ENCODE peak calls at places on chromosomes 13 and 19, in nine cellular contexts. F, Y, N, X, G, R, Z, Q and K are unnamed samples.

GRCh38 chr13:59346861-59347470 is 816.8 kb downstream of the DIAPH3 start:
- DNase-seq in F (peak; percentile 11), Y (no peak), N (no peak), X (no peak), G (no peak), R (no peak), Z (no peak), Q (no peak), K (no peak)

GRCh38 chr13:34772881-34773280 is 169.2 kb upstream of the NBEA start:
- DNase-seq in F (no peak), Y (no peak), N (no peak), X (no peak), G (no peak), R (no peak), Z (no peak), Q (no peak), K (no peak)

GRCh38 chr19:46755077-46755852 is 9.0 kb upstream of the STRN4 start:
- DNase-seq in F (no peak), Y (no peak), N (no peak), X (no peak), G (no peak), R (peak; percentile 68), Z (no peak), Q (no peak), K (peak; percentile 64)

GRCh38 chr19:3580156-3580955 is 4.9 kb upstream of the GIPC3 start:
- DNase-seq in F (no peak), Y (no peak), N (no peak), X (no peak), G (no peak), R (peak; percentile 96), Z (peak; percentile 69), Q (no peak), K (peak; percentile 95)

GRCh38 chr19:30566681-30567420 is 194.7 kb downstream of the ZNF536 start:
- DNase-seq in F (no peak), Y (no peak), N (no peak), X (no peak), G (no peak), R (no peak), Z (no peak), Q (no peak), K (no peak)

GRCh38 chr19:18119243-18120105 is 21.9 kb downstream of the MAST3 start:
- DNase-seq in F (peak; percentile 20), Y (no peak), N (peak; percentile 19), X (no peak), G (no peak), R (no peak), Z (no peak), Q (no peak), K (no peak)

GRCh38 chr19:9847087-9847671 is 12.1 kb downstream of the PIN1 start:
- DNase-seq in F (peak; percentile 77), Y (peak; percentile 97), N (no peak), X (no peak), G (peak; percentile 90), R (peak; percentile 97), Z (peak; percentile 86), Q (peak; percentile 66), K (peak; percentile 95)

GRCh38 chr19:10752237-10752912 is 34.5 kb downstream of the DNM2 start:
- DNase-seq in F (no peak), Y (no peak), N (no peak), X (no peak), G (peak; percentile 50), R (no peak), Z (no peak), Q (no peak), K (no peak)

GRCh38 chr13:51525567-51526165 is 58.6 kb upstream of the WDFY2 start:
- DNase-seq in F (no peak), Y (no peak), N (no peak), X (no peak), G (no peak), R (peak; percentile 79), Z (peak; percentile 23), Q (no peak), K (no peak)

GRCh38 chr13:109602356-109602755 is 184.0 kb downstream of the IRS2 start:
- DNase-seq in F (no peak), Y (no peak), N (no peak), X (no peak), G (no peak), R (no peak), Z (no peak), Q (no peak), K (no peak)

GRCh38 chr13:94433055-94433947 is 46.2 kb downstream of the DCT start:
- DNase-seq in F (peak; percentile 62), Y (no peak), N (no peak), X (no peak), G (no peak), R (no peak), Z (no peak), Q (no peak), K (no peak)

GRCh38 chr13:93477238-93477637 is 250.6 kb downstream of the GPC6 start:
- DNase-seq in F (no peak), Y (no peak), N (no peak), X (no peak), G (no peak), R (peak; percentile 5), Z (peak; percentile 25), Q (no peak), K (peak; percentile 40)

GRCh38 chr19:29967623-29968022 is 25.6 kb downstream of the URI1 start:
- DNase-seq in F (no peak), Y (no peak), N (peak; percentile 40), X (no peak), G (peak; percentile 23), R (peak; percentile 25), Z (no peak), Q (no peak), K (peak; percentile 37)

GRCh38 chr19:18118420-18119242 is 21.1 kb downstream of the MAST3 start:
- DNase-seq in F (no peak), Y (no peak), N (peak; percentile 18), X (no peak), G (peak; percentile 40), R (peak; percentile 56), Z (no peak), Q (no peak), K (no peak)

GRCh38 chr13:25114220-25114619 is 18.3 kb downstream of the PABPC3 start:
- DNase-seq in F (peak; percentile 82), Y (peak; percentile 40), N (peak; percentile 80), X (peak; percentile 20), G (peak; percentile 80), R (peak; percentile 83), Z (peak; percentile 81), Q (peak; percentile 37), K (peak; percentile 68)

GRCh38 chr13:26497991-26498423 is 59.5 kb upstream of the WASF3 start:
- DNase-seq in F (no peak), Y (no peak), N (no peak), X (no peak), G (no peak), R (peak; percentile 90), Z (peak; percentile 3), Q (no peak), K (peak; percentile 96)

GRCh38 chr13:105121221-105121620 is 1414.2 kb downstream of the EFNB2 start:
- DNase-seq in F (no peak), Y (no peak), N (no peak), X (no peak), G (no peak), R (no peak), Z (no peak), Q (no peak), K (no peak)

GRCh38 chr19:21638776-21639175 is 128.6 kb downstream of the ZNF100 start:
- DNase-seq in F (no peak), Y (no peak), N (no peak), X (no peak), G (no peak), R (no peak), Z (no peak), Q (no peak), K (no peak)

GRCh38 chr19:39949026-39949747 is 14.8 kb upstream of the FCGBP start:
- DNase-seq in F (no peak), Y (no peak), N (no peak), X (no peak), G (no peak), R (no peak), Z (no peak), Q (no peak), K (no peak)
- H3K4me3 ChIP-seq in F (no peak overlapping the region), Y (no peak overlapping the region), N (no peak overlapping the region), X (no peak overlapping the region), G (no peak overlapping the region), R (no peak overlapping the region), Z (no peak overlapping the region), Q (no peak overlapping the region), K (no peak overlapping the region)

GRCh38 chr13:110712081-110712848 is 1.2 kb upstream of the ING1 start:
- DNase-seq in F (peak; percentile 90), Y (no peak), N (peak; percentile 86), X (peak; percentile 93), G (peak; percentile 92), R (peak; percentile 95), Z (peak; percentile 81), Q (peak; percentile 61), K (peak; percentile 80)

GRCh38 chr13:110713981-110714797 is 689 bp downstream of the ING1 start:
- DNase-seq in F (peak; percentile 53), Y (no peak), N (peak; percentile 61), X (peak; percentile 74), G (peak; percentile 67), R (peak; percentile 66), Z (peak; percentile 14), Q (no peak), K (no peak)

GRCh38 chr13:110713642-110713952 is at the start of gene ING1:
- DNase-seq in F (no peak), Y (no peak), N (no peak), X (no peak), G (no peak), R (no peak), Z (no peak), Q (no peak), K (no peak)

GRCh38 chr13:110712849-110713641 is 455 bp upstream of the ING1 start:
- DNase-seq in F (peak; percentile 98), Y (peak; percentile 98), N (peak; percentile 99), X (peak; percentile 99), G (peak; percentile 99), R (peak; percentile 100), Z (peak; percentile 96), Q (peak; percentile 95), K (peak; percentile 100)

DNA sequence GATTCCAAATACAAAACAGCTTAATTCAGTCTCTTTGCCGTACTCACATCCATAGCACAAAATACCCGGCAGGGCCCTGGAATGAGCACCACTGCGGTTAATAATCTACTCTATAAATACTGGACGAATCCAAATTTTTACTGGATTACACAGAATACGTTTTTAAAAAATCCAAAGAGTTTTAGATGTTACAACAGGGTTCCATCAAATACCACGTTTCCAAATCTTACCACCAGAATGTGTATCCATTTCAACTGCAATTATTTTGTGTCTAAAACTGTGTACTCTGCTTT is 1.8 kb upstream of the ING1 start:
- DNase-seq in F (no peak), Y (no peak), N (no peak), X (no peak), G (no peak), R (peak; percentile 55), Z (no peak), Q (no peak), K (no peak)
- TF ChIP-seq CTCF in F (no peak), Y (no peak), N (no peak), X (no peak), G (no peak), R (no peak), Z (no peak), Q (no peak), K (no peak)

GRCh38 chr13:99206226-99206625 is 5.6 kb downstream of the UBAC2 start:
- DNase-seq in F (no peak), Y (no peak), N (no peak), X (no peak), G (no peak), R (no peak), Z (no peak), Q (no peak), K (no peak)
- H3K4me3 ChIP-seq in F (no peak overlapping the region), Y (no peak overlapping the region), N (no peak overlapping the region), X (no peak overlapping the region), G (no peak overlapping the region), R (no peak overlapping the region), Z (no peak overlapping the region), Q (no peak overlapping the region), K (no peak overlapping the region)

GRCh38 chr19:16969127-16969526 is 57.5 kb downstream of the CPAMD8 start:
- DNase-seq in F (peak; percentile 28), Y (no peak), N (no peak), X (no peak), G (no peak), R (no peak), Z (peak; percentile 63), Q (no peak), K (no peak)
- TF ChIP-seq CTCF in F (peak; percentile 24), Y (peak; percentile 83), N (no peak), X (no peak), G (peak; percentile 9), R (no peak), Z (peak; percentile 70), Q (no peak), K (no peak)